ENCODE peak calls at places on chromosomes 1 and 21, in eight cellular contexts. One of them, this sample, is unnamed.

GRCh38 chr1:26696645-26697440 is 1.0 kb downstream of the ARID1A start:
- DNase-seq in small intestine: no peak
- DNase-seq in skeletal muscle cell: no peak
- DNase-seq in caudate nucleus: no peak
- DNase-seq in body of pancreas: peak
- DNase-seq in ureter: peak
- DNase-seq in stimulated activated CD8-positive, alpha-beta memory T cell treated with anti-CD3 and anti-CD28 coated beads, Interleukin-4, amount 100 ng/mL, for 1 hour: no peak
- DNase-seq in ELR: peak
- DNase-seq in this sample: peak

GRCh38 chr1:28790384-28791035 is 21.5 kb upstream of the OPRD1 start:
- DNase-seq in small intestine: no peak
- DNase-seq in body of pancreas: no peak
- DNase-seq in skeletal muscle cell: no peak
- DNase-seq in stimulated activated CD8-positive, alpha-beta memory T cell treated with anti-CD3 and anti-CD28 coated beads, Interleukin-4, amount 100 ng/mL, for 1 hour: no peak
- DNase-seq in ureter: no peak
- DNase-seq in caudate nucleus: no peak
- DNase-seq in ELR: no peak
- DNase-seq in this sample: no peak

GRCh38 chr1:19122668-19123067 is 87.4 kb downstream of the UBR4 start:
- DNase-seq in small intestine: peak
- DNase-seq in body of pancreas: peak
- DNase-seq in stimulated activated CD8-positive, alpha-beta memory T cell treated with anti-CD3 and anti-CD28 coated beads, Interleukin-4, amount 100 ng/mL, for 1 hour: no peak
- DNase-seq in caudate nucleus: no peak
- DNase-seq in skeletal muscle cell: no peak
- DNase-seq in ureter: peak
- DNase-seq in ELR: peak
- DNase-seq in this sample: no peak

GRCh38 chr1:212121772-212122171 is 86.2 kb downstream of the DTL start:
- DNase-seq in stimulated activated CD8-positive, alpha-beta memory T cell treated with anti-CD3 and anti-CD28 coated beads, Interleukin-4, amount 100 ng/mL, for 1 hour: no peak
- DNase-seq in caudate nucleus: no peak
- DNase-seq in skeletal muscle cell: no peak
- DNase-seq in small intestine: no peak
- DNase-seq in ELR: no peak
- DNase-seq in body of pancreas: no peak
- DNase-seq in ureter: no peak
- DNase-seq in this sample: no peak

GRCh38 chr21:26840912-26841311 is 4.3 kb downstream of the ADAMTS1 start:
- DNase-seq in skeletal muscle cell: no peak
- DNase-seq in caudate nucleus: no peak
- DNase-seq in ureter: no peak
- DNase-seq in stimulated activated CD8-positive, alpha-beta memory T cell treated with anti-CD3 and anti-CD28 coated beads, Interleukin-4, amount 100 ng/mL, for 1 hour: no peak
- DNase-seq in body of pancreas: peak
- DNase-seq in small intestine: no peak
- DNase-seq in ELR: peak
- DNase-seq in this sample: no peak

GRCh38 chr1:245878585-245878984 is 628.5 kb downstream of the SMYD3 start:
- DNase-seq in small intestine: no peak
- DNase-seq in ELR: no peak
- DNase-seq in stimulated activated CD8-positive, alpha-beta memory T cell treated with anti-CD3 and anti-CD28 coated beads, Interleukin-4, amount 100 ng/mL, for 1 hour: no peak
- DNase-seq in ureter: no peak
- DNase-seq in caudate nucleus: no peak
- DNase-seq in body of pancreas: no peak
- DNase-seq in skeletal muscle cell: no peak
- DNase-seq in this sample: no peak

GRCh38 chr1:156310962-156311361 is 11.9 kb upstream of the VHLL start:
- DNase-seq in small intestine: no peak
- DNase-seq in ELR: peak
- DNase-seq in caudate nucleus: no peak
- DNase-seq in stimulated activated CD8-positive, alpha-beta memory T cell treated with anti-CD3 and anti-CD28 coated beads, Interleukin-4, amount 100 ng/mL, for 1 hour: no peak
- DNase-seq in ureter: no peak
- DNase-seq in skeletal muscle cell: peak
- DNase-seq in body of pancreas: no peak
- DNase-seq in this sample: no peak

GRCh38 chr1:212769372-212770167 is 22.0 kb downstream of the NSL1 start:
- DNase-seq in ELR: peak
- DNase-seq in stimulated activated CD8-positive, alpha-beta memory T cell treated with anti-CD3 and anti-CD28 coated beads, Interleukin-4, amount 100 ng/mL, for 1 hour: no peak
- DNase-seq in body of pancreas: no peak
- DNase-seq in caudate nucleus: no peak
- DNase-seq in ureter: no peak
- DNase-seq in small intestine: no peak
- DNase-seq in skeletal muscle cell: no peak
- DNase-seq in this sample: no peak

GRCh38 chr1:172499636-172500141 is 33.3 kb upstream of the SUCO start:
- DNase-seq in stimulated activated CD8-positive, alpha-beta memory T cell treated with anti-CD3 and anti-CD28 coated beads, Interleukin-4, amount 100 ng/mL, for 1 hour: no peak
- DNase-seq in skeletal muscle cell: no peak
- DNase-seq in body of pancreas: peak
- DNase-seq in caudate nucleus: no peak
- DNase-seq in small intestine: peak
- DNase-seq in ELR: peak
- DNase-seq in ureter: no peak
- DNase-seq in this sample: peak

GRCh38 chr21:43193651-43194302 is 25.0 kb downstream of the CRYAA start:
- DNase-seq in ureter: peak
- DNase-seq in ELR: peak
- DNase-seq in body of pancreas: no peak
- DNase-seq in small intestine: no peak
- DNase-seq in skeletal muscle cell: peak
- DNase-seq in caudate nucleus: no peak
- DNase-seq in stimulated activated CD8-positive, alpha-beta memory T cell treated with anti-CD3 and anti-CD28 coated beads, Interleukin-4, amount 100 ng/mL, for 1 hour: no peak
- DNase-seq in this sample: no peak

GRCh38 chr1:201021333-201022177 is 2.0 kb downstream of the KIF21B start:
- DNase-seq in body of pancreas: no peak
- DNase-seq in skeletal muscle cell: no peak
- DNase-seq in caudate nucleus: no peak
- DNase-seq in ureter: no peak
- DNase-seq in small intestine: no peak
- DNase-seq in ELR: no peak
- DNase-seq in stimulated activated CD8-positive, alpha-beta memory T cell treated with anti-CD3 and anti-CD28 coated beads, Interleukin-4, amount 100 ng/mL, for 1 hour: no peak
- DNase-seq in this sample: no peak

GRCh38 chr1:76868154-76868882 is 1.0 kb downstream of the ST6GALNAC5 start:
- DNase-seq in stimulated activated CD8-positive, alpha-beta memory T cell treated with anti-CD3 and anti-CD28 coated beads, Interleukin-4, amount 100 ng/mL, for 1 hour: no peak
- DNase-seq in ELR: peak
- DNase-seq in caudate nucleus: no peak
- DNase-seq in ureter: no peak
- DNase-seq in skeletal muscle cell: peak
- DNase-seq in body of pancreas: peak
- DNase-seq in small intestine: no peak
- DNase-seq in this sample: peak

GRCh38 chr1:50940291-50940690 is 19.8 kb downstream of the FAF1 start:
- DNase-seq in small intestine: no peak
- DNase-seq in skeletal muscle cell: no peak
- DNase-seq in caudate nucleus: no peak
- DNase-seq in ureter: no peak
- DNase-seq in body of pancreas: no peak
- DNase-seq in ELR: no peak
- DNase-seq in stimulated activated CD8-positive, alpha-beta memory T cell treated with anti-CD3 and anti-CD28 coated beads, Interleukin-4, amount 100 ng/mL, for 1 hour: no peak
- DNase-seq in this sample: no peak

GRCh38 chr1:224932607-224933249 is 3.3 kb downstream of the DNAH14 start:
- DNase-seq in ureter: no peak
- DNase-seq in stimulated activated CD8-positive, alpha-beta memory T cell treated with anti-CD3 and anti-CD28 coated beads, Interleukin-4, amount 100 ng/mL, for 1 hour: no peak
- DNase-seq in body of pancreas: no peak
- DNase-seq in skeletal muscle cell: no peak
- DNase-seq in ELR: no peak
- DNase-seq in small intestine: no peak
- DNase-seq in caudate nucleus: no peak
- DNase-seq in this sample: no peak

GRCh38 chr21:43294194-43294902 is 125.5 kb downstream of the CRYAA start:
- DNase-seq in small intestine: no peak
- DNase-seq in ELR: no peak
- DNase-seq in body of pancreas: no peak
- DNase-seq in skeletal muscle cell: no peak
- DNase-seq in caudate nucleus: no peak
- DNase-seq in ureter: no peak
- DNase-seq in stimulated activated CD8-positive, alpha-beta memory T cell treated with anti-CD3 and anti-CD28 coated beads, Interleukin-4, amount 100 ng/mL, for 1 hour: no peak
- DNase-seq in this sample: no peak

GRCh38 chr21:46421756-46422555 is 36.7 kb upstream of the DIP2A start:
- DNase-seq in ureter: no peak
- DNase-seq in small intestine: no peak
- DNase-seq in skeletal muscle cell: no peak
- DNase-seq in caudate nucleus: no peak
- DNase-seq in ELR: no peak
- DNase-seq in body of pancreas: no peak
- DNase-seq in stimulated activated CD8-positive, alpha-beta memory T cell treated with anti-CD3 and anti-CD28 coated beads, Interleukin-4, amount 100 ng/mL, for 1 hour: no peak
- DNase-seq in this sample: no peak

GRCh38 chr1:184930232-184930631 is 44.1 kb downstream of the NIBAN1 start:
- DNase-seq in stimulated activated CD8-positive, alpha-beta memory T cell treated with anti-CD3 and anti-CD28 coated beads, Interleukin-4, amount 100 ng/mL, for 1 hour: no peak
- DNase-seq in body of pancreas: no peak
- DNase-seq in small intestine: no peak
- DNase-seq in ureter: no peak
- DNase-seq in caudate nucleus: no peak
- DNase-seq in skeletal muscle cell: no peak
- DNase-seq in ELR: no peak
- DNase-seq in this sample: no peak

GRCh38 chr1:205518616-205519540 is 14.4 kb downstream of the CDK18 start:
- DNase-seq in ELR: no peak
- DNase-seq in stimulated activated CD8-positive, alpha-beta memory T cell treated with anti-CD3 and anti-CD28 coated beads, Interleukin-4, amount 100 ng/mL, for 1 hour: no peak
- DNase-seq in skeletal muscle cell: no peak
- DNase-seq in small intestine: no peak
- DNase-seq in ureter: no peak
- DNase-seq in body of pancreas: peak
- DNase-seq in caudate nucleus: peak
- DNase-seq in this sample: no peak

GRCh38 chr1:35708179-35708891 is 10.3 kb downstream of the C1orf216 start:
- DNase-seq in skeletal muscle cell: no peak
- DNase-seq in small intestine: no peak
- DNase-seq in ELR: no peak
- DNase-seq in stimulated activated CD8-positive, alpha-beta memory T cell treated with anti-CD3 and anti-CD28 coated beads, Interleukin-4, amount 100 ng/mL, for 1 hour: no peak
- DNase-seq in ureter: no peak
- DNase-seq in caudate nucleus: no peak
- DNase-seq in body of pancreas: no peak
- DNase-seq in this sample: no peak

GRCh38 chr1:23282967-23283366 is 61.1 kb downstream of the HNRNPR start:
- DNase-seq in ureter: no peak
- DNase-seq in caudate nucleus: no peak
- DNase-seq in small intestine: no peak
- DNase-seq in stimulated activated CD8-positive, alpha-beta memory T cell treated with anti-CD3 and anti-CD28 coated beads, Interleukin-4, amount 100 ng/mL, for 1 hour: no peak
- DNase-seq in ELR: peak
- DNase-seq in body of pancreas: no peak
- DNase-seq in skeletal muscle cell: peak
- DNase-seq in this sample: no peak

GRCh38 chr1:24771574-24771973 is 26.3 kb downstream of the CLIC4 start:
- DNase-seq in stimulated activated CD8-positive, alpha-beta memory T cell treated with anti-CD3 and anti-CD28 coated beads, Interleukin-4, amount 100 ng/mL, for 1 hour: no peak
- DNase-seq in body of pancreas: no peak
- DNase-seq in small intestine: no peak
- DNase-seq in skeletal muscle cell: no peak
- DNase-seq in ELR: no peak
- DNase-seq in caudate nucleus: no peak
- DNase-seq in ureter: no peak
- DNase-seq in this sample: no peak

GRCh38 chr1:61318319-61319125 is 236.2 kb downstream of the NFIA start:
- DNase-seq in caudate nucleus: no peak
- DNase-seq in skeletal muscle cell: peak
- DNase-seq in small intestine: no peak
- DNase-seq in body of pancreas: peak
- DNase-seq in ureter: no peak
- DNase-seq in stimulated activated CD8-positive, alpha-beta memory T cell treated with anti-CD3 and anti-CD28 coated beads, Interleukin-4, amount 100 ng/mL, for 1 hour: no peak
- DNase-seq in ELR: peak
- DNase-seq in this sample: no peak

GRCh38 chr21:41387824-41388223 is 26.0 kb downstream of the MX2 start:
- DNase-seq in stimulated activated CD8-positive, alpha-beta memory T cell treated with anti-CD3 and anti-CD28 coated beads, Interleukin-4, amount 100 ng/mL, for 1 hour: no peak
- DNase-seq in body of pancreas: no peak
- DNase-seq in caudate nucleus: no peak
- DNase-seq in ureter: no peak
- DNase-seq in ELR: no peak
- DNase-seq in skeletal muscle cell: no peak
- DNase-seq in small intestine: no peak
- DNase-seq in this sample: no peak

This sample was measured in activated T-cell treated with anti-CD3 and anti-CD28 coated beads for 48 hours.